ENCODE peak calls at places on chromosomes 16 and 17, in four cellular contexts. L, V, F and S are unnamed samples.

GRCh38 chr17:77208217-77208808 is 67.5 kb downstream of the SEC14L1 start:
- DNase-seq in L (no peak), F (no peak), V (peak), S (no peak)

GRCh38 chr17:69058165-69058564 is 2.6 kb downstream of the ABCA9 start:
- DNase-seq in V (no peak), L (no peak), F (no peak), S (no peak)

GRCh38 chr17:81493198-81494038 is 19.2 kb downstream of the ACTG1 start:
- DNase-seq in L (no peak), F (no peak), V (no peak), S (no peak)

GRCh38 chr16:56618138-56618537 is 7.4 kb upstream of the MT1E start:
- DNase-seq in L (no peak), V (no peak), F (no peak), S (no peak)

GRCh38 chr16:48596326-48596725 is 13.7 kb downstream of the N4BP1 start:
- DNase-seq in F (no peak), L (no peak), V (no peak), S (no peak)

GRCh38 chr17:56966277-56966676 is 5.4 kb upstream of the COIL start:
- DNase-seq in L (no peak), V (no peak), F (no peak), S (no peak)

GRCh38 chr17:27621557-27621956 is 9.4 kb upstream of the LGALS9 start:
- DNase-seq in L (no peak), F (no peak), V (no peak), S (no peak)

GRCh38 chr17:65064452-65065019 is 8.0 kb upstream of the GNA13 start:
- DNase-seq in V (no peak), L (no peak), F (no peak), S (no peak)

GRCh38 chr17:57555636-57556175 is 189.4 kb downstream of the CCDC182 start:
- DNase-seq in F (no peak), L (no peak), V (no peak), S (no peak)

GRCh38 chr16:84484579-84485254 is 19.7 kb downstream of the MEAK7 start:
- DNase-seq in V (no peak), F (peak), L (peak), S (no peak)

GRCh38 chr16:82358601-82359221 is 188.7 kb upstream of the MPHOSPH6 start:
- DNase-seq in F (no peak), L (no peak), V (no peak), S (no peak)

GRCh38 chr16:85203462-85203813 is 91.2 kb upstream of the CIBAR2 start:
- DNase-seq in V (no peak), F (no peak), L (no peak), S (no peak)

GRCh38 chr17:57940653-57941329 is 14.4 kb downstream of the CUEDC1 start:
- DNase-seq in F (no peak), V (no peak), L (no peak), S (no peak)

GRCh38 chr16:17476414-17477259 is 5.9 kb upstream of the XYLT1 start:
- DNase-seq in F (no peak), L (no peak), V (no peak), S (no peak)

GRCh38 chr16:17836868-17837602 is 366.3 kb upstream of the XYLT1 start:
- DNase-seq in L (no peak), V (peak), F (no peak), S (no peak)

GRCh38 chr16:68414581-68414980 is 33.7 kb downstream of the SMPD3 start:
- DNase-seq in F (no peak), L (no peak), V (no peak), S (no peak)

GRCh38 chr16:75208242-75208825 is 1.4 kb upstream of the CTRB2 start:
- DNase-seq in V (no peak), F (no peak), L (no peak), S (no peak)

GRCh38 chr16:2904922-2905240 is 6.8 kb upstream of the FLYWCH1 start:
- DNase-seq in F (no peak), V (no peak), L (no peak), S (no peak)

GRCh38 chr16:80656731-80657150 is 115.9 kb downstream of the DYNLRB2 start:
- DNase-seq in F (no peak), V (no peak), L (no peak), S (peak)

GRCh38 chr16:27258241-27258734 is 10.3 kb downstream of the NSMCE1 start:
- DNase-seq in F (no peak), L (no peak), V (peak), S (no peak)

GRCh38 chr16:11250091-11250785 is 5.8 kb downstream of the SOCS1 start:
- DNase-seq in L (no peak), V (no peak), F (no peak), S (no peak)

GRCh38 chr16:48098472-48098871 is 57.3 kb downstream of the ABCC12 start:
- DNase-seq in F (no peak), L (no peak), V (no peak), S (no peak)

GRCh38 chr17:47620503-47621245 is 29.0 kb upstream of the KPNB1 start:
- DNase-seq in F (no peak), L (no peak), V (no peak), S (no peak)

GRCh38 chr17:44759916-44760243 is 1.1 kb downstream of the ADAM11 start:
- DNase-seq in L (no peak), V (no peak), F (no peak), S (no peak)

DNA sequence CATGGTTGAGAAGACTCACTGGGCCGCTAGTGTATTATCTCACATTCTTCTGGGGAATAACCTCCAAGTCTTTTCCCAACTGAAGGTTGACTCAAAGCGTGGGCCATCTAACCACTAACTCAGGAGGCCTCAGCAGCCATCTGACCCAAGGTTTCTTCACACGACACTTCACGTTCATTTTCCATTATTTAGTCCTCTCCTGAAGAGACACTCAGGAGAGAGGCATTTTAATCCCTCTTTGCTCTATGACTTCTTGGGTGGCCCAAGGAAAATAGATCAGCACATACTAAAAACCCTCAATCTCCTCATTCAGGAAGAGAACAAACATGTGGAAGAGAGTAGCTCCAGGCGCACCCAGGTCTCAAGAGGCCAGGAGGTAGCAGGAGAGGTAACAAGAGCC is 252.8 kb upstream of the FOXF1 start:
- DNase-seq in L (no peak), F (no peak), V (no peak), S (no peak)
- TF ChIP-seq CTCF in L (no peak), F (no peak), V (no peak), S (no peak)

GRCh38 chr17:40562841-40563370 is 2.4 kb downstream of the CCR7 start:
- DNase-seq in L (no peak), V (no peak), F (no peak), S (no peak)
- TF ChIP-seq CTCF in L (no peak), V (no peak), F (no peak), S (peak)

GRCh38 chr16:13425840-13426239 is 494.1 kb upstream of the ERCC4 start:
- DNase-seq in L (no peak), F (no peak), V (no peak), S (no peak)

GRCh38 chr16:13427943-13428342 is 492.0 kb upstream of the ERCC4 start:
- DNase-seq in L (no peak), V (no peak), F (no peak), S (no peak)

GRCh38 chr16:13426736-13427135 is 493.2 kb upstream of the ERCC4 start:
- DNase-seq in L (no peak), F (no peak), V (no peak), S (no peak)

GRCh38 chr16:13429411-13429810 is 490.5 kb upstream of the ERCC4 start:
- DNase-seq in L (no peak), V (no peak), F (no peak), S (no peak)

GRCh38 chr16:13426279-13426678 is 493.7 kb upstream of the ERCC4 start:
- DNase-seq in V (no peak), F (no peak), L (no peak), S (no peak)
- TF ChIP-seq CTCF in V (no peak), F (no peak), L (no peak), S (no peak)

GRCh38 chr16:30369938-30370443 is 303 bp downstream of the TBC1D10B start:
- DNase-seq in F (no peak), V (no peak), L (no peak), S (no peak)

GRCh38 chr16:30369091-30369937 is 980 bp downstream of the TBC1D10B start:
- DNase-seq in F (no peak), V (no peak), L (no peak), S (no peak)

GRCh38 chr16:30372037-30372712 is 1.9 kb upstream of the TBC1D10B start:
- DNase-seq in F (no peak), L (no peak), V (no peak), S (no peak)

GRCh38 chr16:30371248-30371816 is 1.0 kb upstream of the TBC1D10B start:
- DNase-seq in L (no peak), V (no peak), F (no peak), S (no peak)

DNA sequence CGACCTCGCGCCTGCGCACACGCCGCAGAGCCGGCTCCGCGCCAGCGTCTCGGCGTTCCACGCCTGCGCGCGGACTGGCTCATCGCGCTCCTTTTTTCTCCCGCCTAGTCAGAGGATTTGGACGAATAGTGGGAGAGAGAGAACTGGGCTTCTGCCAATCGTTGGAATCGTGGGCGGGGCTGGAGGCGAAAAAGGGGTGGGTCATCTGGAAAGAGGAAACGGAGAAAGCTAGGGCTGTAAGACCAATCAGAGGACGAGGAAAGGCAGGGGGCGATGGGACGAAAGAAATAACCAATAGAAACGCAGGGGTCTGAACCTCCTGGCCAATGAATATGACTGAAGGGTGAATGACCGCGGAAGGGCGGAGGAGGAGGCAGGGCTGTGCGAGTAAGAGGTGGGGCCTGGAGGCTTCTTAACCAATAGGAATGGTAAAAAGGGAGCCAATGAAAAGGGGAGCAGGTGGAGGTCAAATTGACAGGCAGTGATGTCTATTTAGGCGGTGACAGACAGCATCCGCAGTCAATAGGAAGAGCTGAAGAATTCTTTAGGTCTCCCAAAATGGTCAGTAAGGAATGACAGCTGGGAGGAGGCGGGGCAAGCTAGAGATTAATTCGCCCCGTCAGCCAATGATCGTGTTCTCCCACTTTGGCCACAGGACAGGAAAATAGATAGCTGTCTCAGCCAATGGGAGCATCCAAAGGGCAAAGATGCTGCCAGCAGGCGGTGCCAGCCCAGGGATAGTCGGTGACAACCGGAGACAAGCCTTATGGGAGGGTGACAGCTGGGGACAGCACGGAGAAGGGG is at the start of gene TBC1D10B:
- DNase-seq in V (peak), F (peak), L (peak), S (peak)
- TF ChIP-seq CTCF in V (peak), F (peak), L (peak), S (no peak)

GRCh38 chr16:4614571-4615388 is at the start of gene UBALD1:
- DNase-seq in V (no peak), F (peak), L (peak), S (peak)
- TF ChIP-seq CTCF in V (no peak), F (no peak), L (no peak), S (no peak)

GRCh38 chr16:945271-946047 is 25.3 kb downstream of the LMF1 start:
- DNase-seq in L (no peak), V (no peak), F (no peak), S (no peak)
- TF ChIP-seq CTCF in L (no peak), V (no peak), F (no peak), S (no peak)

GRCh38 chr17:79171152-79171551 is 96.5 kb downstream of the ENGASE start:
- DNase-seq in V (no peak), L (no peak), F (no peak), S (no peak)
- TF ChIP-seq CTCF in V (no peak), L (no peak), F (no peak), S (no peak)

DNA sequence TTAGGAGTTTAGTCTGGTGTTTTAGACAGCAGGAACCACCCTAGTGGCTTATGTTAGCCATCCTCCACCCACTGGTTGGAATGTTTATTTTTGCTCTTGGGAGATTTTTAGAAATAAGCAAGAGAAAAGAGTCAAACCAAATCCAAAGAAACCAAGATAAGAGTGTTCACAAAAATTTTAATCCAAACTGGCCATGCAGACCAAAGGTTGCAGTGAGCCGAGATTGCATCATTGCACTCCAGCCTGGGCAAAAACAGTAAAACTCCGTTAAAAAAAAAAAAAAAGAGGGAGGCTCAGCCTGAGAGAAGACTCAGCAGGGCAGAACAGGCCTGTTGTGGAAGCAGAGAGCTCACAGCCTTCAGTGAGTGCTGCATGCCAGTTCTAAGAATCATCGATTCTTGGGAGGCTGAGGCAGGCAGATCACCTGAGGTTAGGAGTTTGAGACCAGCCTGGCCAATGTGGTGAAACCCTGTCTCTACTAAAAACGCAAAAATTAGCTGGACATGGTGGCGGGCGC is 12.2 kb upstream of the C16orf54 start:
- DNase-seq in L (no peak), V (peak), F (no peak), S (no peak)
- TF ChIP-seq CTCF in L (no peak), V (peak), F (no peak), S (no peak)

GRCh38 chr16:59593256-59593655 is 859.1 kb upstream of the GOT2 start:
- DNase-seq in F (no peak), V (peak), L (no peak), S (no peak)

GRCh38 chr16:59586331-59586730 is 852.2 kb upstream of the GOT2 start:
- DNase-seq in V (no peak), L (no peak), F (no peak), S (no peak)

GRCh38 chr16:59597269-59597668 is 863.2 kb upstream of the GOT2 start:
- DNase-seq in L (no peak), F (no peak), V (no peak), S (no peak)

DNA sequence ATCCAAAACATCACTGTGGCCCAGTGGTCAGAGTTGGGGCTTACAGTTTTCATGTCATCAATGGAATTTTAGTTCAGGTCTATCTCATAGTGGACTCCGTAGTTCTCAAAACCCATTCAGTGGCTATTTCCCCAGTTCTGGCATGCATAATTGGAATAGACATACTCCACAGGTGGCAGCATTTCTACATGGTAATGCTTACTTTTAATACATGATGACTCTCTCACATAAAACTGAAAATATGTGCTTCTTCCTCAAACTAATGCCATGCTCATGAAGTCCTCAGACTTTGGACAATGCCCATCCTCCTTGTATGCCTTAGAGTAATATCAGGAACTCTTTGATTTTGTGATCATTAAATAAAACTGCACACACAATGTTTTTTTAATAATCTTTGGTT is 857.4 kb upstream of the GOT2 start:
- DNase-seq in L (no peak), V (no peak), F (no peak), S (no peak)
- TF ChIP-seq CTCF in L (no peak), V (peak), F (no peak), S (no peak)

DNA sequence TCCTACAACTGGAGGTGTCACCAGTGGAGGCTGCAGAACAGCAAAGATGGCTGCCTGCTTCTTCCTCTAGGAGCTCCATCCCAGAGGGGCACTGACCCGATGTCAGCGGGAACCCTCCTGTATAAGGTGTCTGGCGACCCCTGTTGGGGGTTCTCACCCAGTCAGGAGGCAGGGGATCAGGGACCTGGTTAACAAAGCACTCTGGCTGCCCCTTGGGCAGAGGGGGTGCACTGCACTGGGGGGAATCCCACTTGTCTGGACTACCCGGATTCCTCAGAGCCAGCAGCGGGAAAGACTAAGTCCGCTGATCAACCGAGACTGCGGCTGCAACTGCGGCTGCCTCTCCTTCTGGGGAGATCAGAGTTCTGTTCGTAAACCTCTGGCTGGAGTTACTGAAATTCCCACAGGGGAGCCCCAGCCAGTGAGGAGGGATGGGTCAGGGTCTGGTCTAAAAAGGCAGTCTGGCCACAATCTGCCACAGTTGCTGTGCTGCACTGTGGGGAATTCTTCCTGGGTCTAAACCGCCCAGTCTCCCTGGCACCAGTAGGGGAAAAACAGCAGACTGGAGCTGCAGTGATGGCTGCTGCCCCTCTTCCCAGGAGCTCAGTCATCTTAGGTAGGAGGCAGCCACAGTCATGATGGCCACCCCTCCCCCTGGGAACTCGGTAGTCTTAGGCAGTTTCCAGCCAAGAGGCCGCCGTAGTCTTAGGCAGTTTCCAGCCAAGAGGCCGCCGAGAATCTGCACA is 213.4 kb downstream of the CYB561 start:
- DNase-seq in V (no peak), L (no peak), F (no peak), S (no peak)
- TF ChIP-seq CTCF in V (no peak), L (no peak), F (no peak), S (no peak)